ENCODE peak calls at places on chromosomes 16 and 17, in ten cellular contexts. S is iris pigment epithelial cell; B is B cell; H is glutamatergic neuron; Z is MV-4-11; O is PC-3; E is T-helper 17 cell; A is stimulated activated CD4-positive, alpha-beta T cell treated with anti-CD3 and anti-CD28 coated beads, Interleukin-1b, Interleukin-23, amount 100 ng/mL, for 1 hour; U is CD4-positive, alpha-beta T cell; K is EL. Y is an unnamed sample.

GRCh38 chr16:66551362-66551761 is 1.0 kb upstream of the CKLF start:
- DNase-seq in Z (peak; percentile 70), A (no peak), B (peak; percentile 70), H (peak; percentile 68), U (peak; percentile 55), K (peak; percentile 52), E (peak; percentile 44), O (peak; percentile 37), S (peak; percentile 23), Y (no peak)

GRCh38 chr16:72256398-72257048 is 84.6 kb upstream of the PMFBP1 start:
- DNase-seq in Z (no peak), H (no peak), O (no peak), U (no peak), B (no peak), K (peak; percentile 88), A (no peak), E (no peak), S (peak; percentile 72), Y (no peak)

GRCh38 chr16:1691956-1692355 is 13.9 kb downstream of the JPT2 start:
- DNase-seq in O (peak; percentile 93), Z (no peak), H (no peak), B (no peak), U (no peak), S (peak; percentile 93), A (no peak), K (peak; percentile 88), E (no peak), Y (no peak)

GRCh38 chr16:58264961-58265479 is 29.8 kb downstream of the PRSS54 start:
- DNase-seq in K (peak; percentile 86), A (no peak), U (no peak), E (no peak), S (peak; percentile 79), H (no peak), Z (peak; percentile 69), B (no peak), O (peak; percentile 74), Y (no peak)

GRCh38 chr17:71349908-71350600 is 770.8 kb upstream of the SOX9 start:
- DNase-seq in H (no peak), O (no peak), A (no peak), B (no peak), E (no peak), S (peak; percentile 44), Z (no peak), K (no peak), U (no peak), Y (no peak)

GRCh38 chr16:57407521-57408353 is 3.2 kb downstream of the CCL17 start:
- DNase-seq in O (no peak), E (no peak), B (no peak), S (no peak), Z (no peak), K (no peak), H (no peak), A (no peak), U (no peak), Y (no peak)

GRCh38 chr16:24858219-24859041 is 12.7 kb downstream of the SLC5A11 start:
- DNase-seq in U (peak; percentile 38), S (peak; percentile 54), Z (peak; percentile 62), E (peak; percentile 24), B (no peak), A (no peak), O (peak; percentile 57), K (peak; percentile 56), H (no peak), Y (no peak)

GRCh38 chr17:181213-182163 is at the start of gene DOC2B:
- DNase-seq in Z (no peak), A (no peak), S (peak; percentile 54), E (no peak), U (no peak), K (peak; percentile 21), H (peak; percentile 79), B (no peak), O (peak; percentile 8), Y (peak; percentile 52)

GRCh38 chr16:5108505-5109158 is 11.0 kb upstream of the EEF2KMT start:
- DNase-seq in O (no peak), H (no peak), U (no peak), Z (no peak), K (no peak), A (no peak), B (no peak), S (no peak), E (no peak), Y (no peak)

GRCh38 chr16:55495616-55496289 is 13.1 kb upstream of the LPCAT2 start:
- DNase-seq in U (no peak), H (no peak), E (no peak), Z (no peak), K (peak; percentile 70), B (no peak), S (peak; percentile 81), O (no peak), A (no peak), Y (no peak)

GRCh38 chr17:15456972-15457722 is 10.3 kb downstream of the CDRT4 start:
- DNase-seq in H (no peak), Z (peak; percentile 38), E (no peak), S (peak; percentile 72), U (no peak), A (no peak), B (no peak), O (peak; percentile 45), K (peak; percentile 93), Y (no peak)

GRCh38 chr16:8686031-8686621 is 11.7 kb downstream of the ABAT start:
- DNase-seq in A (no peak), H (peak; percentile 34), Z (no peak), S (peak; percentile 5), B (no peak), O (peak; percentile 32), E (no peak), U (no peak), K (no peak), Y (no peak)

GRCh38 chr17:67068999-67069398 is 24.6 kb downstream of the CACNG1 start:
- DNase-seq in O (peak; percentile 14), U (no peak), H (no peak), B (no peak), S (no peak), Z (peak; percentile 13), A (no peak), K (no peak), E (no peak), Y (no peak)

GRCh38 chr16:50697881-50698767 is 4.7 kb downstream of the NOD2 start:
- DNase-seq in O (no peak), U (no peak), A (no peak), H (no peak), S (peak; percentile 63), Z (peak; percentile 8), B (peak; percentile 57), K (peak; percentile 52), E (no peak), Y (no peak)

GRCh38 chr16:85570735-85571562 is 42.2 kb upstream of the GSE1 start:
- DNase-seq in H (no peak), E (no peak), A (no peak), U (no peak), B (peak; percentile 73), Z (peak; percentile 99), K (no peak), O (peak; percentile 3), S (no peak), Y (peak; percentile 81)

GRCh38 chr17:19683117-19683516 is 33.3 kb downstream of the SLC47A2 start:
- DNase-seq in U (no peak), B (no peak), K (no peak), A (no peak), S (no peak), O (no peak), E (no peak), H (no peak), Z (no peak), Y (no peak)

GRCh38 chr16:24957887-24958286 is 57.3 kb downstream of the ARHGAP17 start:
- DNase-seq in B (no peak), O (no peak), Z (no peak), A (no peak), H (no peak), E (no peak), U (no peak), K (no peak), S (no peak), Y (no peak)

GRCh38 chr16:27359051-27359450 is 42.9 kb upstream of the IL21R start:
- DNase-seq in Z (no peak), B (no peak), S (no peak), O (no peak), K (no peak), A (no peak), H (no peak), U (no peak), E (no peak), Y (no peak)

GRCh38 chr17:49585422-49586027 is 9.9 kb downstream of the NXPH3 start:
- DNase-seq in Z (no peak), U (no peak), K (no peak), H (peak; percentile 68), A (no peak), B (no peak), S (no peak), O (peak; percentile 67), E (no peak), Y (no peak)

GRCh38 chr17:28949185-28950016 is 1.9 kb downstream of the PHF12 start:
- DNase-seq in Z (no peak), S (peak; percentile 54), H (peak; percentile 70), K (peak; percentile 71), A (no peak), B (peak; percentile 82), U (peak; percentile 65), E (peak; percentile 42), O (peak; percentile 26), Y (peak; percentile 93)

GRCh38 chr17:19012171-19013080 is 7.9 kb upstream of the FAM83G start:
- DNase-seq in E (no peak), H (no peak), A (no peak), B (no peak), Z (no peak), K (no peak), U (no peak), S (no peak), O (no peak), Y (no peak)

GRCh38 chr17:81582769-81583168 is 30.6 kb upstream of the FAAP100 start:
- DNase-seq in K (no peak), A (no peak), Z (no peak), O (no peak), H (no peak), B (no peak), E (no peak), S (no peak), U (no peak), Y (no peak)

GRCh38 chr17:11644265-11645212 is 46.3 kb downstream of the DNAH9 start:
- DNase-seq in H (peak; percentile 63), U (no peak), K (peak; percentile 31), A (no peak), E (no peak), S (peak; percentile 67), Z (peak; percentile 53), B (no peak), O (peak; percentile 71), Y (peak; percentile 54)

GRCh38 chr17:68456529-68457167 is 648 bp downstream of the WIPI1 start:
- DNase-seq in B (no peak), K (peak; percentile 88), S (peak; percentile 94), A (no peak), U (no peak), H (peak; percentile 64), O (peak; percentile 79), Z (no peak), E (no peak), Y (peak; percentile 89)

GRCh38 chr17:51258756-51259573 is 884 bp downstream of the MBTD1 start:
- DNase-seq in B (peak; percentile 41), A (no peak), K (peak; percentile 16), E (no peak), U (no peak), H (peak; percentile 60), O (peak; percentile 34), Z (peak; percentile 81), S (peak; percentile 17), Y (no peak)

GRCh38 chr17:76267051-76267576 is 2.0 kb downstream of the UBALD2 start:
- DNase-seq in H (no peak), K (no peak), Z (no peak), U (no peak), O (no peak), A (no peak), E (no peak), B (no peak), S (no peak), Y (no peak)

GRCh38 chr17:39618252-39618913 is 8.4 kb upstream of the PPP1R1B start:
- DNase-seq in H (no peak), E (no peak), A (no peak), U (no peak), B (no peak), O (peak; percentile 20), K (peak; percentile 24), Z (no peak), S (no peak), Y (no peak)

GRCh38 chr17:16304832-16305231 is 48.4 kb downstream of the CENPV start:
- DNase-seq in B (no peak), O (peak; percentile 58), E (no peak), H (no peak), S (peak; percentile 45), A (no peak), K (peak; percentile 25), U (no peak), Z (peak; percentile 9), Y (no peak)